ENCODE peak calls at places on chromosomes 7 and 10, in seven cellular contexts. S is uterus, J is NB4, P is adrenal gland, M is A549, F is heart left ventricle, A is IMR-90. V is an unnamed sample.

GRCh38 chr7:43735802-43736603 is 6.7 kb upstream of the COA1 start:
- DNase-seq in P (no peak), F (no peak), S (no peak), J (peak), M (no peak), A (peak), V (no peak)

GRCh38 chr10:3740157-3740871 is 44.7 kb downstream of the KLF6 start:
- DNase-seq in J (no peak), A (peak), P (no peak), S (no peak), M (peak), F (no peak), V (no peak)

GRCh38 chr10:2543974-2544373 is 523.4 kb upstream of the PFKP start:
- DNase-seq in S (no peak), A (no peak), P (no peak), M (no peak), J (no peak), F (no peak), V (no peak)

GRCh38 chr10:3786295-3786981 is 1.4 kb upstream of the KLF6 start:
- DNase-seq in P (peak), A (peak), F (peak), J (no peak), S (no peak), M (no peak), V (no peak)

GRCh38 chr10:121406823-121407545 is 191.3 kb downstream of the FGFR2 start:
- DNase-seq in J (no peak), A (no peak), M (no peak), P (no peak), S (no peak), F (no peak), V (no peak)

GRCh38 chr10:111207525-111207924 is 130.7 kb downstream of the ADRA2A start:
- DNase-seq in S (no peak), M (no peak), A (no peak), P (no peak), J (peak), F (no peak), V (no peak)

GRCh38 chr7:74174606-74175082 is 488 bp downstream of the EIF4H start:
- DNase-seq in M (peak), P (peak), F (peak), J (peak), A (peak), S (peak), V (peak)

GRCh38 chr7:139078399-139078798 is 31.1 kb downstream of the ZC3HAV1 start:
- DNase-seq in A (peak), J (no peak), S (no peak), P (no peak), M (no peak), F (no peak), V (no peak)

GRCh38 chr7:33326485-33326848 is 197.1 kb downstream of the BBS9 start:
- DNase-seq in S (no peak), A (no peak), M (no peak), J (no peak), P (peak), F (no peak), V (no peak)

GRCh38 chr10:18144928-18145327 is 4.7 kb downstream of the CACNB2 start:
- DNase-seq in F (peak), P (no peak), M (no peak), S (peak), J (no peak), A (no peak), V (peak)

GRCh38 chr7:42170724-42171123 is 66.3 kb downstream of the GLI3 start:
- DNase-seq in P (no peak), A (peak), S (no peak), J (no peak), M (no peak), F (no peak), V (no peak)

GRCh38 chr7:1740214-1740613 is 70.1 kb downstream of the ELFN1 start:
- DNase-seq in M (no peak), S (no peak), J (peak), A (no peak), P (no peak), F (no peak), V (no peak)

GRCh38 chr7:133535308-133535707 is 282.4 kb downstream of the EXOC4 start:
- DNase-seq in J (no peak), S (no peak), M (no peak), A (no peak), P (no peak), F (no peak), V (no peak)

GRCh38 chr7:87810130-87810529 is 66.0 kb downstream of the SLC25A40 start:
- DNase-seq in F (no peak), A (no peak), S (no peak), P (no peak), J (no peak), M (no peak), V (no peak)

GRCh38 chr7:28272461-28272877 is 91.9 kb upstream of the JAZF1 start:
- DNase-seq in P (peak), A (peak), M (peak), F (no peak), S (peak), J (peak), V (peak)

GRCh38 chr10:88586462-88586861 is at the start of gene LIPJ:
- DNase-seq in A (no peak), J (no peak), P (no peak), F (no peak), S (no peak), M (no peak), V (no peak)

GRCh38 chr7:13801669-13802068 is 187.8 kb downstream of the ETV1 start:
- DNase-seq in F (no peak), M (no peak), S (no peak), A (peak), J (no peak), P (no peak), V (no peak)

GRCh38 chr7:15685358-15686181 is 913 bp downstream of the MEOX2 start:
- DNase-seq in J (no peak), P (no peak), S (peak), A (peak), F (peak), M (no peak), V (peak)

GRCh38 chr10:36224431-36224985 is 582.4 kb upstream of the FZD8 start:
- DNase-seq in F (no peak), M (no peak), A (peak), J (peak), P (no peak), S (no peak), V (no peak)

GRCh38 chr10:119383174-119383856 is 159.2 kb downstream of the RGS10 start:
- DNase-seq in M (no peak), S (no peak), A (no peak), F (no peak), J (no peak), P (no peak), V (no peak)

GRCh38 chr10:7505196-7505595 is 94.4 kb upstream of the SFMBT2 start:
- DNase-seq in M (no peak), A (no peak), P (no peak), S (no peak), J (no peak), F (no peak), V (no peak)

GRCh38 chr10:102775973-102776669 is 32.4 kb downstream of the WBP1L start:
- DNase-seq in A (peak), F (peak), J (no peak), S (peak), M (no peak), P (peak), V (peak)

GRCh38 chr7:81030472-81030871 is 111.6 kb upstream of the SEMA3C start:
- DNase-seq in M (no peak), S (no peak), F (no peak), J (no peak), P (no peak), A (no peak), V (no peak)

GRCh38 chr10:92180326-92180881 is 110.5 kb downstream of the CPEB3 start:
- DNase-seq in A (no peak), J (no peak), F (no peak), P (no peak), S (no peak), M (no peak), V (no peak)

GRCh38 chr10:78178940-78179339 is 145.3 kb downstream of the RPS24 start:
- DNase-seq in S (peak), A (peak), F (no peak), P (peak), M (no peak), J (no peak), V (no peak)

GRCh38 chr7:111438369-111439289 is 123.7 kb downstream of the IMMP2L start:
- DNase-seq in F (no peak), J (no peak), M (no peak), P (no peak), A (peak), S (no peak), V (no peak)

GRCh38 chr10:78947226-78947625 is 121.5 kb upstream of the ZMIZ1 start:
- DNase-seq in J (no peak), P (no peak), S (no peak), M (no peak), A (no peak), F (no peak), V (no peak)

GRCh38 chr10:71621263-71621751 is 98.3 kb downstream of the C10orf105 start:
- DNase-seq in M (no peak), S (peak), A (no peak), F (no peak), P (peak), J (no peak), V (peak)

GRCh38 chr10:125375210-125375609 is 214.8 kb upstream of the CTBP2 start:
- DNase-seq in P (no peak), J (peak), M (no peak), F (no peak), A (peak), S (no peak), V (no peak)

GRCh38 chr10:1102392-1102791 is 46.2 kb downstream of the WDR37 start:
- DNase-seq in A (peak), F (no peak), J (no peak), P (no peak), M (no peak), S (no peak), V (peak)

GRCh38 chr7:49706106-49706505 is 67.3 kb upstream of the VWC2 start:
- DNase-seq in J (no peak), F (no peak), A (no peak), P (no peak), M (no peak), S (no peak), V (no peak)

GRCh38 chr7:141792526-141792925 is 2.5 kb downstream of the TAS2R5 start:
- DNase-seq in J (no peak), S (no peak), F (no peak), M (no peak), P (no peak), A (no peak), V (no peak)

GRCh38 chr7:134726581-134726980 is 52.9 kb upstream of the CALD1 start:
- DNase-seq in P (no peak), J (no peak), M (no peak), S (no peak), F (no peak), A (peak), V (no peak)

GRCh38 chr7:30879139-30880089 is 32.2 kb upstream of the AQP1 start:
- DNase-seq in J (no peak), F (no peak), M (no peak), S (no peak), P (no peak), A (no peak), V (no peak)

GRCh38 chr10:103067484-103067883 is 125.6 kb downstream of the NT5C2 start:
- DNase-seq in M (no peak), J (no peak), P (no peak), F (no peak), S (no peak), A (no peak), V (no peak)

GRCh38 chr7:75743455-75743859 is 4.7 kb upstream of the HIP1 start:
- DNase-seq in A (no peak), P (no peak), J (no peak), F (no peak), S (no peak), M (no peak), V (no peak)

GRCh38 chr7:27103489-27104226 is 1.2 kb upstream of the HOXA2 start:
- DNase-seq in J (no peak), S (no peak), A (peak), M (no peak), F (no peak), P (peak), V (no peak)

GRCh38 chr7:123711832-123712293 is 36.9 kb downstream of the WASL start:
- DNase-seq in F (no peak), A (no peak), S (no peak), P (no peak), J (no peak), M (no peak), V (no peak)
- TF ChIP-seq POLR2A in F (no peak), A (no peak), S (no peak), P (no peak), J (no peak), M (no peak), V (no peak)

GRCh38 chr10:27746364-27747095 is 911 bp upstream of the MKX start:
- DNase-seq in S (no peak), F (no peak), J (no peak), A (no peak), M (no peak), P (no peak), V (no peak)

GRCh38 chr10:27745719-27746363 is at the start of gene MKX:
- DNase-seq in M (no peak), S (peak), A (peak), P (no peak), J (no peak), F (peak), V (peak)

GRCh38 chr10:27745380-27745718 is 270 bp downstream of the MKX start:
- DNase-seq in J (no peak), F (no peak), A (no peak), P (no peak), M (no peak), S (no peak), V (no peak)

GRCh38 chr10:27748586-27748985 is 3.0 kb upstream of the MKX start:
- DNase-seq in F (no peak), P (no peak), M (no peak), S (no peak), A (no peak), J (no peak), V (no peak)

GRCh38 chr10:27747096-27747451 is 1.5 kb upstream of the MKX start:
- DNase-seq in M (no peak), S (no peak), F (no peak), A (peak), P (no peak), J (no peak), V (no peak)
- H3K4me3 ChIP-seq in M (no peak), S (no peak), F (no peak), A (no peak), P (no peak), J (no peak), V (no peak)

GRCh38 chr7:100852048-100852872 is at the start of gene SLC12A9:
- DNase-seq in F (peak), A (peak), M (peak), P (peak), S (peak), J (peak), V (peak)
- TF ChIP-seq POLR2A in F (peak), A (peak), M (peak), P (peak), S (peak), J (peak), V (no peak)

GRCh38 chr7:2819161-2819953 is 24.8 kb downstream of the GNA12 start:
- DNase-seq in M (no peak), S (no peak), A (no peak), P (no peak), J (no peak), F (no peak), V (no peak)
- H3K4me3 ChIP-seq in M (no peak), S (no peak), A (no peak), P (no peak), J (no peak), F (no peak), V (no peak)

DNA sequence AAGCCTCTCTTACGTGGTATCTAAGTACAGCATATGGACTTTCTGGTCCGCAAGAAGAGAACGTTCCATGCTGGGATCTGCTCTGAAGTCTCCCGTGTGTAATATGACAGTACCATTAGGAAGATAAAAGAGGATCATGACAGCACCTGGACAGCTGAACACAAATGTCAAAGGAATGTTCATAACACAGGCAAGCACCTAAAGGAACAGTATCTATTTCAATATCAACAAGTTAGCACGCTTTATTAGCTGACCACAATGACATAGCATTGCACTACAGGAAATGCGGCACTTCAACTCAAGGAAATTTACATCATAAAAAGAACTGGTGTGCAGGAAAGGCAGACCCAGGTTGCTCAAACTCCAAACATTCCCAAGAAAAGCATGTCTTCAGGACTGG is 9.8 kb downstream of the DCLRE1A start:
- DNase-seq in M (no peak), A (no peak), S (no peak), J (peak), P (no peak), F (no peak), V (no peak)
- TF ChIP-seq POLR2A in M (no peak), A (no peak), S (no peak), J (no peak), P (no peak), F (no peak), V (no peak)

DNA sequence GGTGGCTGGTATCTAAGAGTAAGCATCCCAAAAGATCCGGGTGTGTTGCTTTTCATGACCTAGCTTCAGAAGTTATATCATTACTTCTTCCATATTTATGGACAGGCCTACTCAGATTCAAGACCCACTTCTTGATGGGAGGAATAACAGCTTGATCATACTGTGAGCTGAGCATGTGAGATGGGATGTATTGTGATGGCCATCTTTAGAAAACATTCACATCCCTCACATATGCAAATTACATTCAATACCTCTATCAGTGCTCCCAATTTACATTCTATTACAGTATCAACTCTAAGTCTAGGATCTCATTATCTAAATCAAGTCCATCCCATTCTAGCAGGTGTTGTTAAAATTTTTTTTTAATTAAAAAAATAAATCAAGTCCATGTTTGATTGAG is 99.8 kb upstream of the OIT3 start:
- DNase-seq in M (no peak), J (no peak), P (no peak), S (no peak), F (no peak), A (no peak), V (no peak)
- H3K4me3 ChIP-seq in M (no peak), J (no peak), P (no peak), S (no peak), F (no peak), A (no peak), V (no peak)

DNA sequence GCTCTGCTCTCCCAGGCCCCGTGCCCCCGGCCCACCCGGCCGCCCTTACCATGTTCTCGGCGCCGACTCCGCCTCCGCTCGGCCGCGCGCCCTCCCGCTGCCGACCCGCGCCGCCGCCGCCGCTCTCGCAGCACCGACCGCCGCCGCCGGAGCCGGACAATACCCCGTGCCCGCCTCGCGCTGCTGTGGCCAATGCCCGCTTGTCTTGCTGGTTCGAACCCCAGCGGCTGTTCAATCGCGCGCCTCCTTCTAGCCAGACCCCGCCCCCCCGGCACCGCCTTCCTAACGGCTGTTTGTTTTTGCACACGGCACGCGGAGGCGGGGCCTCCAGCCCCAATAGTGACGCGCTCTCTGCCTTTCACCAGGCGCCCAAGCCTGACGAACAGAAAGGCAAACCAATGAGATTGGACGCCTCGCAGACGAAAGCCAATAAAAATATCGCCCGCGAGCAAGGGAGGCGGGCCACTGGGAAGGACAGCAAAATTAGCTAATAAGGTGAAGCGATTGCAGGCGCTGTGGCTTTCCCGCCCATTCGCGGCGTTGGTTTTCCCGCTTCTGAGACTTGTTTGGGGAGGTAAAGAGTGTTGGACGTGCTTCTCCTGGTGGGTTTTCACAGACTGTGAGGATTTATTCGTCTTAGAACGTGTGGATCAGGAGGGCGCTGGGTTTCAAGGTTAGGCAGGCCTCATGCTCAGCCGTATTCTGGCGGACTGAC is at the start of gene H2AZ2:
- DNase-seq in S (peak), A (peak), M (peak), J (peak), P (peak), F (peak), V (peak)
- TF ChIP-seq POLR2A in S (peak), A (peak), M (peak), J (peak), P (peak), F (peak), V (no peak)

GRCh38 chr7:99860281-99861127 is 16.3 kb downstream of the OR2AE1 start:
- DNase-seq in M (no peak), J (no peak), F (no peak), A (peak), S (no peak), P (peak), V (no peak)
- H3K4me3 ChIP-seq in M (no peak), J (no peak), F (no peak), A (no peak), S (no peak), P (no peak), V (no peak)

GRCh38 chr7:55574062-55574717 is 1.9 kb upstream of the VOPP1 start:
- DNase-seq in P (no peak), S (no peak), F (no peak), A (peak), M (no peak), J (no peak), V (no peak)

GRCh38 chr7:55571534-55572377 is 546 bp downstream of the VOPP1 start:
- DNase-seq in M (peak), P (peak), S (peak), A (peak), F (peak), J (peak), V (peak)

GRCh38 chr7:55573234-55573504 is 867 bp upstream of the VOPP1 start:
- DNase-seq in S (no peak), A (no peak), J (no peak), P (no peak), F (no peak), M (no peak), V (no peak)

GRCh38 chr7:55573526-55573925 is 1.2 kb upstream of the VOPP1 start:
- DNase-seq in F (no peak), M (no peak), S (no peak), P (no peak), A (peak), J (no peak), V (no peak)

GRCh38 chr7:55572378-55573233 is at the start of gene VOPP1:
- DNase-seq in M (peak), J (peak), P (peak), A (peak), F (peak), S (peak), V (peak)
- TF ChIP-seq POLR2A in M (peak), J (peak), P (peak), A (no peak), F (peak), S (no peak), V (no peak)

V was measured in lower leg skin.